ENCODE peak calls at places on chromosomes 12 and 14, in nine cellular contexts. Z is hepatocyte; T is colonic mucosa; D is lung; A is ovary; L is CD4-positive, alpha-beta T cell; O is CD8-positive, alpha-beta T cell; G is foreskin keratinocyte; B is uterus. X is an unnamed sample.

GRCh38 chr12:122021193-122021821 is 377 bp upstream of the BCL7A start:
- DNase-seq in Z (peak; percentile 31), T (peak; percentile 40), D (no peak), A (peak; percentile 27), L (no peak), O (peak; percentile 14), G (no peak), B (no peak), X (peak; percentile 29)

GRCh38 chr12:113066806-113067400 is 10.4 kb downstream of the DTX1 start:
- DNase-seq in Z (peak; percentile 23), T (no peak), D (no peak), A (no peak), L (no peak), O (no peak), G (no peak), B (no peak), X (no peak)

GRCh38 chr12:13816394-13816793 is 165.0 kb downstream of the GRIN2B start:
- DNase-seq in Z (no peak), T (no peak), D (no peak), A (no peak), L (no peak), O (no peak), G (peak; percentile 16), B (no peak), X (no peak)

GRCh38 chr12:114186241-114187002 is 219.5 kb downstream of the TBX5 start:
- DNase-seq in Z (no peak), T (no peak), D (no peak), A (no peak), L (no peak), O (no peak), G (no peak), B (no peak), X (no peak)

GRCh38 chr12:55698965-55699364 is 8.7 kb downstream of the ITGA7 start:
- DNase-seq in Z (no peak), T (no peak), D (no peak), A (no peak), L (no peak), O (no peak), G (no peak), B (peak; percentile 5), X (no peak)

GRCh38 chr12:51244269-51244668 is 5.6 kb downstream of the DAZAP2 start:
- DNase-seq in Z (no peak), T (no peak), D (no peak), A (no peak), L (no peak), O (no peak), G (no peak), B (no peak), X (no peak)

GRCh38 chr12:1562813-1563412 is 31.5 kb downstream of the FBXL14 start:
- DNase-seq in Z (no peak), T (no peak), D (no peak), A (no peak), L (no peak), O (no peak), G (no peak), B (no peak), X (peak; percentile 54)

GRCh38 chr12:15446798-15447197 is 124.5 kb downstream of the PTPRO start:
- DNase-seq in Z (no peak), T (no peak), D (no peak), A (no peak), L (no peak), O (no peak), G (peak; percentile 97), B (no peak), X (no peak)

GRCh38 chr12:54417712-54418440 is 1.2 kb downstream of the ITGA5 start:
- DNase-seq in Z (no peak), T (no peak), D (no peak), A (peak; percentile 50), L (no peak), O (peak; percentile 38), G (no peak), B (peak; percentile 56), X (no peak)

GRCh38 chr12:54418441-54419087 is 502 bp downstream of the ITGA5 start:
- DNase-seq in Z (no peak), T (no peak), D (no peak), A (no peak), L (no peak), O (peak; percentile 17), G (no peak), B (no peak), X (no peak)

GRCh38 chr12:54415223-54415929 is 3.7 kb downstream of the ITGA5 start:
- DNase-seq in Z (no peak), T (no peak), D (no peak), A (no peak), L (no peak), O (no peak), G (no peak), B (no peak), X (no peak)

GRCh38 chr12:54419088-54419887 is at the start of gene ITGA5:
- DNase-seq in Z (peak; percentile 79), T (peak; percentile 63), D (peak; percentile 72), A (peak; percentile 85), L (peak; percentile 48), O (peak; percentile 60), G (peak; percentile 68), B (peak; percentile 90), X (peak; percentile 60)

GRCh38 chr12:54416908-54417603 is 2.0 kb downstream of the ITGA5 start:
- DNase-seq in Z (no peak), T (no peak), D (no peak), A (peak; percentile 57), L (no peak), O (peak; percentile 29), G (no peak), B (no peak), X (no peak)
- H3K27ac ChIP-seq in Z (peak overlapping the region; percentile 82), T (peak overlapping the region; percentile 88), D (peak overlapping the region; percentile 66), A (peak overlapping the region; percentile 84), L (peak overlapping the region; percentile 94), O (peak overlapping the region; percentile 71), G (peak overlapping the region; percentile 98), B (peak overlapping the region; percentile 94), X (peak overlapping the region; percentile 84)

GRCh38 chr14:64756712-64757111 is 52.5 kb downstream of the PLEKHG3 start:
- DNase-seq in Z (no peak), T (no peak), D (no peak), A (no peak), L (no peak), O (no peak), G (no peak), B (no peak), X (no peak)

GRCh38 chr14:64757601-64758000 is 53.4 kb downstream of the PLEKHG3 start:
- DNase-seq in Z (no peak), T (no peak), D (no peak), A (no peak), L (no peak), O (no peak), G (no peak), B (no peak), X (no peak)

GRCh38 chr14:64754685-64755084 is 50.5 kb downstream of the PLEKHG3 start:
- DNase-seq in Z (no peak), T (no peak), D (no peak), A (no peak), L (no peak), O (no peak), G (no peak), B (no peak), X (no peak)

GRCh38 chr14:64753999-64754398 is 49.8 kb downstream of the PLEKHG3 start:
- DNase-seq in Z (no peak), T (no peak), D (no peak), A (no peak), L (no peak), O (no peak), G (no peak), B (no peak), X (no peak)

GRCh38 chr14:64755661-64756265 is 51.5 kb downstream of the PLEKHG3 start:
- DNase-seq in Z (peak; percentile 74), T (peak; percentile 78), D (no peak), A (no peak), L (peak; percentile 55), O (peak; percentile 43), G (peak; percentile 99), B (no peak), X (no peak)
- H3K27ac ChIP-seq in Z (peak overlapping the region; percentile 95), T (no peak overlapping the region), D (no peak overlapping the region), A (no peak overlapping the region), L (no peak overlapping the region), O (no peak overlapping the region), G (peak overlapping the region; percentile 99), B (no peak overlapping the region), X (no peak overlapping the region)

DNA sequence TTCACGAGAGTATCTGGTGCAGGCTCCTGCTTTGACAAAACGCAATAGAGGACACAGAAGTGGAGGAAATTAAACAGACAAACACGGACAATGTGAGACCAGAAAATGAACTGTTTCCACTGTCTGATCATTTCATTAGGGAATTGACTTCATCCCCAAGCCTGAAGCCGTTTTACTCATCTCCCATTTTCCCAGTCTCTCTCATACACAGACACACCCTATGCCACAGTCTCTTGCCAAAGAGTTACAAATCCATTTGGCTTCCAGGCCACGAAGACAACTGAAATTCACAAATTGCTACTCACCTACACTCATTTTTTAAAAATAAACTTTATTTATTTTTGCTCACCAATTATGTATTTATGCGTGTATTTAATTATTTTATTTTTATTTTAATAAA is 1087.8 kb upstream of the TMEM132C start:
- DNase-seq in Z (no peak), T (no peak), D (no peak), A (no peak), L (no peak), O (no peak), G (peak; percentile 29), B (no peak), X (no peak)
- H3K27ac ChIP-seq in Z (no peak overlapping the region), T (no peak overlapping the region), D (no peak overlapping the region), A (no peak overlapping the region), L (no peak overlapping the region), O (no peak overlapping the region), G (no peak overlapping the region), B (no peak overlapping the region), X (no peak overlapping the region)

GRCh38 chr14:22534547-22534946 is 54.5 kb downstream of the DAD1 start:
- DNase-seq in Z (no peak), T (no peak), D (no peak), A (no peak), L (no peak), O (no peak), G (no peak), B (no peak), X (no peak)

GRCh38 chr14:22533739-22534359 is 55.2 kb downstream of the DAD1 start:
- DNase-seq in Z (no peak), T (no peak), D (no peak), A (no peak), L (no peak), O (no peak), G (no peak), B (no peak), X (no peak)

GRCh38 chr14:22535916-22536315 is 53.1 kb downstream of the DAD1 start:
- DNase-seq in Z (no peak), T (no peak), D (no peak), A (no peak), L (no peak), O (no peak), G (no peak), B (no peak), X (no peak)

GRCh38 chr14:22536853-22537338 is 52.1 kb downstream of the DAD1 start:
- DNase-seq in Z (peak; percentile 88), T (peak; percentile 57), D (peak; percentile 74), A (peak; percentile 47), L (peak; percentile 69), O (peak; percentile 83), G (peak; percentile 95), B (peak; percentile 93), X (peak; percentile 64)

DNA sequence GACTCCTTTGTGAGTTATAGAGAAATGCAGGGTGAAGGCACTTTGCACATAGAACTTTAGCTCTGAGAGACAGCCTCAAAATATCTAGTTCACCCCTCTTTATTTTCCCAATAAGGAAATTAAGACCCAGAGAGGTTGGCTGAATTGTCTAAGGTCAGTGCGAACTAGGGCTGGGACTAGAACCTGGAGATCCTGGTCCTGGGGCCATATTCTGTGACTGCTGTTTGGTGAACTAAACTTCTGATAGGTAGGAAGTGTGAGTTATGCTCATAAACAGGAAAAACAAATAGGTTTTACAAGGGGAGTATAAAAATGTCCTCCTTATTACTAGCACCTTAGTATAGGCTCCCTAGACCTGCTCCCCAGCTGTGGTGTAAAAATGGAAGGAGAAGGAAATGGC is 53.9 kb downstream of the DAD1 start:
- DNase-seq in Z (no peak), T (no peak), D (no peak), A (no peak), L (no peak), O (no peak), G (no peak), B (no peak), X (no peak)
- H3K27ac ChIP-seq in Z (no peak overlapping the region), T (no peak overlapping the region), D (no peak overlapping the region), A (no peak overlapping the region), L (peak overlapping the region; percentile 99), O (peak overlapping the region; percentile 18), G (no peak overlapping the region), B (peak overlapping the region; percentile 8), X (no peak overlapping the region)